ENCODE peak calls at places on chromosomes 4 and X, in six cellular contexts. One of them, this sample, is unnamed.

GRCh38 chr4:75107703-75108612 is 175.0 kb downstream of the PARM1 start:
- DNase-seq in K562: no peak
- DNase-seq in H1: no peak
- DNase-seq in GM12878: no peak
- DNase-seq in HepG2: no peak
- DNase-seq in SK-N-SH: no peak
- DNase-seq in this sample: no peak

GRCh38 chr4:25925486-25926201 is 11.6 kb downstream of the SMIM20 start:
- DNase-seq in H1: no peak
- DNase-seq in K562: peak
- DNase-seq in SK-N-SH: peak
- DNase-seq in GM12878: no peak
- DNase-seq in HepG2: peak
- DNase-seq in this sample: peak

GRCh38 chrX:41932885-41933284 is 9.5 kb upstream of the CASK start:
- DNase-seq in HepG2: no peak
- DNase-seq in H1: no peak
- DNase-seq in K562: no peak
- DNase-seq in GM12878: no peak
- DNase-seq in SK-N-SH: no peak
- DNase-seq in this sample: no peak

GRCh38 chr4:54233128-54233696 is 4.1 kb downstream of the PDGFRA start:
- DNase-seq in H1: no peak
- DNase-seq in SK-N-SH: peak
- DNase-seq in K562: peak
- DNase-seq in GM12878: no peak
- DNase-seq in HepG2: peak
- DNase-seq in this sample: peak

GRCh38 chr4:186201535-186202230 is 10.3 kb downstream of the CYP4V2 start:
- DNase-seq in K562: peak
- DNase-seq in GM12878: no peak
- DNase-seq in H1: no peak
- DNase-seq in HepG2: peak
- DNase-seq in SK-N-SH: peak
- DNase-seq in this sample: peak

GRCh38 chr4:12439633-12440305 is 1011.1 kb upstream of the HS3ST1 start:
- DNase-seq in K562: no peak
- DNase-seq in H1: no peak
- DNase-seq in GM12878: no peak
- DNase-seq in SK-N-SH: no peak
- DNase-seq in HepG2: no peak
- DNase-seq in this sample: no peak

GRCh38 chr4:7448036-7448435 is 13.3 kb upstream of the PSAPL1 start:
- DNase-seq in H1: no peak
- DNase-seq in GM12878: no peak
- DNase-seq in K562: no peak
- DNase-seq in HepG2: no peak
- DNase-seq in SK-N-SH: no peak
- DNase-seq in this sample: no peak

GRCh38 chr4:137740192-137740591 is 207.9 kb upstream of the PCDH18 start:
- DNase-seq in GM12878: no peak
- DNase-seq in H1: no peak
- DNase-seq in HepG2: no peak
- DNase-seq in K562: no peak
- DNase-seq in SK-N-SH: no peak
- DNase-seq in this sample: no peak

GRCh38 chr4:141028024-141028529 is 105.2 kb downstream of the RNF150 start:
- DNase-seq in GM12878: no peak
- DNase-seq in H1: no peak
- DNase-seq in SK-N-SH: peak
- DNase-seq in K562: no peak
- DNase-seq in HepG2: no peak
- DNase-seq in this sample: no peak

GRCh38 chr4:103306870-103307345 is 108.8 kb upstream of the CENPE start:
- DNase-seq in K562: no peak
- DNase-seq in GM12878: no peak
- DNase-seq in H1: no peak
- DNase-seq in SK-N-SH: peak
- DNase-seq in HepG2: peak
- DNase-seq in this sample: no peak

GRCh38 chrX:8341814-8342590 is 122.6 kb upstream of the VCX3B start:
- DNase-seq in K562: no peak
- DNase-seq in GM12878: no peak
- DNase-seq in HepG2: no peak
- DNase-seq in SK-N-SH: no peak
- DNase-seq in H1: no peak
- DNase-seq in this sample: no peak

GRCh38 chrX:103878466-103879151 is 46.6 kb upstream of the RAB9B start:
- DNase-seq in K562: no peak
- DNase-seq in GM12878: no peak
- DNase-seq in H1: no peak
- DNase-seq in HepG2: peak
- DNase-seq in SK-N-SH: no peak
- DNase-seq in this sample: no peak

GRCh38 chr4:15476396-15476795 is 6.7 kb downstream of the CC2D2A start:
- DNase-seq in HepG2: no peak
- DNase-seq in GM12878: no peak
- DNase-seq in SK-N-SH: no peak
- DNase-seq in K562: no peak
- DNase-seq in H1: no peak
- DNase-seq in this sample: no peak

GRCh38 chr4:143286733-143287570 is 49.7 kb upstream of the GAB1 start:
- DNase-seq in K562: peak
- DNase-seq in GM12878: no peak
- DNase-seq in H1: no peak
- DNase-seq in HepG2: no peak
- DNase-seq in SK-N-SH: no peak
- DNase-seq in this sample: peak
- TF ChIP-seq CHD2 in K562: no peak
- TF ChIP-seq CHD2 in GM12878: no peak
- TF ChIP-seq CHD2 in H1: no peak
- TF ChIP-seq CHD2 in HepG2: no peak
- TF ChIP-seq CHD2 in SK-N-SH: no peak
- TF ChIP-seq CHD2 in this sample: no peak

GRCh38 chrX:155215443-155216178 is 649 bp upstream of the VBP1 start:
- DNase-seq in K562: peak
- DNase-seq in GM12878: no peak
- DNase-seq in H1: no peak
- DNase-seq in SK-N-SH: no peak
- DNase-seq in HepG2: no peak
- DNase-seq in this sample: no peak
- TF ChIP-seq CHD2 in K562: no peak
- TF ChIP-seq CHD2 in GM12878: no peak
- TF ChIP-seq CHD2 in H1: no peak
- TF ChIP-seq CHD2 in SK-N-SH: no peak
- TF ChIP-seq CHD2 in HepG2: no peak
- TF ChIP-seq CHD2 in this sample: no peak

GRCh38 chr4:152063301-152064235 is 302.8 kb upstream of the GATB start:
- DNase-seq in HepG2: no peak
- DNase-seq in GM12878: no peak
- DNase-seq in H1: no peak
- DNase-seq in K562: peak
- DNase-seq in SK-N-SH: peak
- DNase-seq in this sample: no peak
- TF ChIP-seq CHD2 in HepG2: no peak
- TF ChIP-seq CHD2 in GM12878: no peak
- TF ChIP-seq CHD2 in H1: no peak
- TF ChIP-seq CHD2 in K562: no peak
- TF ChIP-seq CHD2 in SK-N-SH: peak
- TF ChIP-seq CHD2 in this sample: no peak

GRCh38 chrX:119488749-119489148 is 20.5 kb downstream of the SLC25A5 start:
- DNase-seq in K562: peak
- DNase-seq in SK-N-SH: peak
- DNase-seq in GM12878: no peak
- DNase-seq in HepG2: peak
- DNase-seq in H1: no peak
- DNase-seq in this sample: peak
- TF ChIP-seq CHD2 in K562: no peak
- TF ChIP-seq CHD2 in SK-N-SH: no peak
- TF ChIP-seq CHD2 in GM12878: no peak
- TF ChIP-seq CHD2 in HepG2: no peak
- TF ChIP-seq CHD2 in H1: no peak
- TF ChIP-seq CHD2 in this sample: no peak

DNA sequence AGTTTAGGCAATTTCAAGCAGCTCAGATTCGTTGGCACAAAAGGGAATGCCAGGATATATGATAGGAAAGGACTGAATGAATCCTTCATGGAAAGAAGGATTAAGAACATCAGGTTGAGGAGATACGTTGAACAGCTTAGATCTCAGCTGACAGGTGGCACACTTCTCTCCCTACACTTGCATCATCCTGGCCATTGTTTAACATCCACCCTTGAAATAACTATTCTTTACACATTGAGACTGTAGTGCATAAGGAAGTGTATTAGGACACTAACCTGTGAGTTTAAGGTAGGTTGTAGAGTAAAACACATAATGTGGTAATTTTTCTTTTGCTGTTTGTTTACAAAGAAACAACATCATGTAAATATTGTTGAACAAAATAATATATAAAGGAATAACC is 69.8 kb upstream of the RASGEF1B start:
- DNase-seq in H1: no peak
- DNase-seq in HepG2: no peak
- DNase-seq in SK-N-SH: no peak
- DNase-seq in GM12878: no peak
- DNase-seq in K562: no peak
- DNase-seq in this sample: no peak
- TF ChIP-seq CHD2 in H1: no peak
- TF ChIP-seq CHD2 in HepG2: no peak
- TF ChIP-seq CHD2 in SK-N-SH: no peak
- TF ChIP-seq CHD2 in GM12878: no peak
- TF ChIP-seq CHD2 in K562: no peak
- TF ChIP-seq CHD2 in this sample: no peak

GRCh38 chr4:8582016-8582415 is 1.8 kb downstream of the GPR78 start:
- DNase-seq in SK-N-SH: no peak
- DNase-seq in K562: no peak
- DNase-seq in H1: no peak
- DNase-seq in HepG2: no peak
- DNase-seq in GM12878: no peak
- DNase-seq in this sample: no peak
- TF ChIP-seq CHD2 in SK-N-SH: no peak
- TF ChIP-seq CHD2 in K562: no peak
- TF ChIP-seq CHD2 in H1: no peak
- TF ChIP-seq CHD2 in HepG2: no peak
- TF ChIP-seq CHD2 in GM12878: no peak
- TF ChIP-seq CHD2 in this sample: no peak

DNA sequence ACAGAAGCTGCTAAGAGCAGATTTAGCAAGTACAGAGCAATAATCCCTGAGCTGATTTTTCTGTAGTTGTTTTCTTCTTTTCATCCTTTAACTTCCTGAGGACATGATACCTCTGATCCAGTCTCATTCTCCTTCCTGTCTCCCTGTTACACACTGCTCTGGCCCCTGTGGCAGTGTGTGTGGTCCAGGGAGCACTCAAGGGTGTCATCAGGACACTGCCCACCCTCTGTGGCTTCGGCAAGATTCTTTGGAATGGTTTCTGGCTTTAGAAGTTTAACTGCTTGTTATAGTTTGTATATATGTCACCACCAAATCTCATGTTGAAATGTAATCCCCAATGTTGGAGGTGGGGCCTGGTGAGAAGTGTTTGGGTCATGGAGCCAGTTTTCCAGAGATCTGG is 637.3 kb downstream of the BCOR start:
- DNase-seq in HepG2: no peak
- DNase-seq in K562: no peak
- DNase-seq in H1: no peak
- DNase-seq in GM12878: no peak
- DNase-seq in SK-N-SH: no peak
- DNase-seq in this sample: no peak
- TF ChIP-seq CHD2 in HepG2: no peak
- TF ChIP-seq CHD2 in K562: no peak
- TF ChIP-seq CHD2 in H1: no peak
- TF ChIP-seq CHD2 in GM12878: no peak
- TF ChIP-seq CHD2 in SK-N-SH: no peak
- TF ChIP-seq CHD2 in this sample: no peak

DNA sequence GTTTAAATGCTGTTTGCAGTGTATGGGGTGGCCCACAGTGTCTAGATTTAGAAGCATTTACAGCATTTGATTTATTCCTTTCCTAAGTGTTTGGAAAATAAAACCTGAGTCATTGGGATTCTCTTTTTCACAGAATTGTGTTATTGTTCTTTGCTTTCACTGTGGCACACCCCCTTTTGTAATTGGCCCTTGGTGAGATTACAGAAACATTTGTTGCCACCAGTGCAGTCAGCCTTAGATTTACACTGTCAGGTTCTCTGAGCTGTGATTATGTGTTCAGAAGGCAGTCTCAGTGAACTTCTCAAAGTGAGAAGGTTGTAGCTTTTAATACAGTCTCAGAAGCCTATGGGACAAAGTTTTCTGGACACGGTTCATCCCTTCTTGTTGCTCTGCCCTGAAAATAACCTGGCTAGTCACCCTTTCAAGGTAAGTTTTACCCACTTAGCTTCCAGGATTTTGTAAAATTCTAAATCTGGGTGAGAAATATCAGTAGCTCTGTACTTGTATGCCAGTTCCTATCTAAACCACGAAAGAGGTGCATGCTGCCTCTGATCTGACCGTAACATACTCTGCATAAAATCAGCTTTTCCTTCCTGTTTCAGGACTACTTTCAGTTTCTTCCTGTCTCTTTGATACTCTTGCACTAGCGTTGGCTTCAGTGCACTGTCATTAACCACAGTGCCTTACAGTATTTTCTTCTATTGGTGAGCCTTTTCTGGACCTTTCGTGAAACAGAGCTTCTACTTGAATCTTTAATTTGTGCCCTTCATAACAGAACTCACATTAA is 12.6 kb downstream of the RUFY3 start:
- DNase-seq in HepG2: peak
- DNase-seq in GM12878: peak
- DNase-seq in SK-N-SH: no peak
- DNase-seq in K562: no peak
- DNase-seq in H1: no peak
- DNase-seq in this sample: no peak
- TF ChIP-seq CHD2 in HepG2: no peak
- TF ChIP-seq CHD2 in GM12878: no peak
- TF ChIP-seq CHD2 in SK-N-SH: no peak
- TF ChIP-seq CHD2 in K562: no peak
- TF ChIP-seq CHD2 in H1: no peak
- TF ChIP-seq CHD2 in this sample: no peak

This sample was measured in A549.